ENCODE peak calls at places on chromosome 19, in eight cellular contexts. G is Peyer's patch, D is Calu3, B is fibroblast of pulmonary artery, R is AG04450, K is MM.1S, F is astrocyte of the cerebellum, J is cardiac muscle cell. I is an unnamed sample.

GRCh38 chr19:858868-859843 is at the start of gene CFD:
- DNase-seq in G (no peak), D (no peak), B (no peak), R (no peak), K (no peak), F (no peak), J (no peak), I (no peak)

GRCh38 chr19:12802267-12803106 is 618 bp downstream of the THSD8 start:
- DNase-seq in G (no peak), D (no peak), B (peak), R (no peak), K (no peak), F (no peak), J (peak), I (peak)

GRCh38 chr19:57560049-57560491 is 407 bp upstream of the ZNF550 start:
- DNase-seq in G (no peak), D (no peak), B (peak), R (peak), K (no peak), F (no peak), J (peak), I (peak)

GRCh38 chr19:40815223-40815622 is 16.2 kb downstream of the EGLN2 start:
- DNase-seq in G (no peak), D (no peak), B (no peak), R (no peak), K (no peak), F (no peak), J (no peak), I (no peak)

GRCh38 chr19:50384685-50385535 is 763 bp downstream of the POLD1 start:
- DNase-seq in G (no peak), D (no peak), B (peak), R (no peak), K (no peak), F (no peak), J (peak), I (peak)

GRCh38 chr19:45008554-45008953 is 7.3 kb downstream of the RELB start:
- DNase-seq in G (no peak), D (no peak), B (no peak), R (no peak), K (no peak), F (no peak), J (no peak), I (no peak)

GRCh38 chr19:47729799-47730520 is 15.4 kb upstream of the NOP53 start:
- DNase-seq in G (no peak), D (peak), B (peak), R (no peak), K (no peak), F (no peak), J (peak), I (peak)

GRCh38 chr19:35307990-35308389 is 16.0 kb downstream of the MAG start:
- DNase-seq in G (no peak), D (no peak), B (no peak), R (no peak), K (no peak), F (no peak), J (no peak), I (no peak)

GRCh38 chr19:18659281-18660050 is 22.6 kb downstream of the KLHL26 start:
- DNase-seq in G (no peak), D (no peak), B (peak), R (no peak), K (no peak), F (no peak), J (peak), I (peak)

GRCh38 chr19:51514866-51515481 is 13.4 kb upstream of the SIGLEC12 start:
- DNase-seq in G (no peak), D (peak), B (peak), R (peak), K (peak), F (peak), J (peak), I (peak)

GRCh38 chr19:58569943-58570670 is 3.0 kb downstream of the MZF1 start:
- DNase-seq in G (peak), D (no peak), B (no peak), R (no peak), K (no peak), F (no peak), J (no peak), I (no peak)

GRCh38 chr19:40272261-40272660 is 12.9 kb downstream of the AKT2 start:
- DNase-seq in G (no peak), D (no peak), B (no peak), R (no peak), K (no peak), F (no peak), J (no peak), I (no peak)

GRCh38 chr19:52963229-52963760 is 614 bp upstream of the ZNF816 start:
- DNase-seq in G (no peak), D (no peak), B (no peak), R (no peak), K (no peak), F (no peak), J (no peak), I (no peak)

GRCh38 chr19:45577111-45577905 is 7.3 kb downstream of the OPA3 start:
- DNase-seq in G (no peak), D (peak), B (peak), R (peak), K (no peak), F (peak), J (peak), I (peak)

GRCh38 chr19:56983148-56983547 is 136.6 kb upstream of the USP29 start:
- DNase-seq in G (no peak), D (no peak), B (no peak), R (no peak), K (no peak), F (no peak), J (no peak), I (no peak)

GRCh38 chr19:45321848-45322247 is 827 bp downstream of the CKM start:
- DNase-seq in G (no peak), D (no peak), B (no peak), R (no peak), K (no peak), F (no peak), J (no peak), I (no peak)

GRCh38 chr19:29699861-29700260 is 15.2 kb downstream of the C19orf12 start:
- DNase-seq in G (no peak), D (no peak), B (no peak), R (no peak), K (no peak), F (no peak), J (no peak), I (no peak)

GRCh38 chr19:53927745-53928144 is 18.7 kb downstream of the CACNG7 start:
- DNase-seq in G (no peak), D (peak), B (peak), R (peak), K (peak), F (peak), J (peak), I (peak)

GRCh38 chr19:10142701-10143375 is 23.1 kb upstream of the EIF3G start:
- DNase-seq in G (peak), D (no peak), B (no peak), R (no peak), K (no peak), F (no peak), J (no peak), I (no peak)

GRCh38 chr19:45442927-45443461 is 19.3 kb upstream of the ERCC1 start:
- DNase-seq in G (peak), D (peak), B (peak), R (no peak), K (no peak), F (no peak), J (peak), I (peak)

GRCh38 chr19:48618278-48618915 is 581 bp downstream of the RPL18 start:
- DNase-seq in G (peak), D (no peak), B (no peak), R (no peak), K (peak), F (no peak), J (no peak), I (no peak)

GRCh38 chr19:50830266-50831025 is 2.9 kb downstream of the KLK15 start:
- DNase-seq in G (no peak), D (no peak), B (no peak), R (no peak), K (no peak), F (no peak), J (no peak), I (no peak)

GRCh38 chr19:6417713-6418561 is 6.7 kb downstream of the KHSRP start:
- DNase-seq in G (no peak), D (peak), B (peak), R (no peak), K (no peak), F (no peak), J (peak), I (peak)

GRCh38 chr19:35545855-35546381 is 492 bp downstream of the TMEM147 start:
- DNase-seq in G (peak), D (peak), B (no peak), R (no peak), K (peak), F (no peak), J (peak), I (peak)

GRCh38 chr19:18419195-18419698 is at the start of gene SSBP4:
- DNase-seq in G (peak), D (peak), B (peak), R (no peak), K (peak), F (no peak), J (peak), I (peak)

GRCh38 chr19:1261863-1262686 is 7.1 kb upstream of the CIRBP start:
- DNase-seq in G (peak), D (peak), B (no peak), R (no peak), K (no peak), F (peak), J (peak), I (peak)

GRCh38 chr19:1354496-1355257 is 29.0 kb upstream of the NDUFS7 start:
- DNase-seq in G (peak), D (peak), B (peak), R (peak), K (peak), F (peak), J (peak), I (peak)

GRCh38 chr19:50022823-50023222 is 2.3 kb downstream of the VRK3 start:
- DNase-seq in G (no peak), D (no peak), B (no peak), R (no peak), K (no peak), F (no peak), J (no peak), I (no peak)

GRCh38 chr19:3554254-3555083 is 2.9 kb downstream of the MFSD12 start:
- DNase-seq in G (peak), D (no peak), B (no peak), R (no peak), K (peak), F (no peak), J (no peak), I (no peak)

GRCh38 chr19:3556423-3556977 is 886 bp downstream of the MFSD12 start:
- DNase-seq in G (no peak), D (no peak), B (no peak), R (no peak), K (peak), F (no peak), J (no peak), I (no peak)

GRCh38 chr19:3555653-3556422 is 1.5 kb downstream of the MFSD12 start:
- DNase-seq in G (no peak), D (no peak), B (no peak), R (no peak), K (peak), F (no peak), J (no peak), I (no peak)

GRCh38 chr19:3557461-3558248 is at the start of gene MFSD12:
- DNase-seq in G (peak), D (peak), B (peak), R (peak), K (peak), F (peak), J (peak), I (peak)

GRCh38 chr19:3556978-3557460 is 367 bp downstream of the MFSD12 start:
- DNase-seq in G (peak), D (peak), B (no peak), R (no peak), K (peak), F (no peak), J (peak), I (no peak)
- TF ChIP-seq CTCF in G (peak), D (no peak), B (no peak), R (no peak), K (peak), F (no peak), J (no peak), I (no peak)

GRCh38 chr19:11252665-11253355 is 9.5 kb downstream of the DOCK6 start:
- DNase-seq in G (no peak), D (no peak), B (no peak), R (no peak), K (no peak), F (no peak), J (no peak), I (no peak)
- TF ChIP-seq CTCF in G (no peak), D (no peak), B (no peak), R (no peak), K (no peak), F (no peak), J (no peak), I (no peak)

GRCh38 chr19:33177417-33177976 is 16.6 kb upstream of the LRP3 start:
- DNase-seq in G (no peak), D (peak), B (no peak), R (no peak), K (no peak), F (peak), J (no peak), I (no peak)
- TF ChIP-seq CTCF in G (peak), D (peak), B (peak), R (peak), K (peak), F (peak), J (peak), I (peak)

GRCh38 chr19:16327911-16328823 is 3.5 kb downstream of the KLF2 start:
- DNase-seq in G (peak), D (no peak), B (peak), R (peak), K (no peak), F (no peak), J (peak), I (peak)

GRCh38 chr19:16327501-16327900 is 2.9 kb downstream of the KLF2 start:
- DNase-seq in G (peak), D (no peak), B (peak), R (no peak), K (peak), F (no peak), J (no peak), I (no peak)

GRCh38 chr19:16327131-16327450 is 2.5 kb downstream of the KLF2 start:
- DNase-seq in G (no peak), D (no peak), B (peak), R (no peak), K (peak), F (no peak), J (no peak), I (no peak)

GRCh38 chr19:16330368-16330801 is 5.8 kb downstream of the KLF2 start:
- DNase-seq in G (peak), D (peak), B (peak), R (no peak), K (peak), F (no peak), J (peak), I (peak)

GRCh38 chr19:16328824-16329482 is 4.3 kb downstream of the KLF2 start:
- DNase-seq in G (peak), D (no peak), B (peak), R (no peak), K (no peak), F (no peak), J (no peak), I (peak)
- TF ChIP-seq CTCF in G (no peak), D (no peak), B (peak), R (no peak), K (peak), F (no peak), J (peak), I (no peak)

GRCh38 chr19:33150852-33151518 is 19.1 kb downstream of the WDR88 start:
- DNase-seq in G (no peak), D (no peak), B (no peak), R (no peak), K (no peak), F (no peak), J (no peak), I (no peak)
- TF ChIP-seq CTCF in G (no peak), D (no peak), B (no peak), R (no peak), K (no peak), F (no peak), J (no peak), I (no peak)

GRCh38 chr19:36573020-36573947 is at the start of gene ZNF529:
- DNase-seq in G (peak), D (peak), B (peak), R (peak), K (peak), F (peak), J (peak), I (peak)
- TF ChIP-seq CTCF in G (no peak), D (no peak), B (no peak), R (no peak), K (no peak), F (no peak), J (no peak), I (no peak)

GRCh38 chr19:17103177-17103576 is 27.6 kb downstream of the MYO9B start:
- DNase-seq in G (no peak), D (peak), B (peak), R (no peak), K (no peak), F (no peak), J (peak), I (peak)
- TF ChIP-seq CTCF in G (peak), D (peak), B (peak), R (peak), K (peak), F (peak), J (peak), I (peak)

GRCh38 chr19:39237200-39238184 is 7.3 kb downstream of the IFNL3 start:
- DNase-seq in G (peak), D (peak), B (no peak), R (no peak), K (peak), F (no peak), J (no peak), I (no peak)

GRCh38 chr19:39238209-39238608 is 6.6 kb downstream of the IFNL3 start:
- DNase-seq in G (no peak), D (no peak), B (no peak), R (no peak), K (no peak), F (no peak), J (no peak), I (no peak)

GRCh38 chr19:39230096-39230764 is 14.6 kb downstream of the IFNL3 start:
- DNase-seq in G (no peak), D (no peak), B (no peak), R (no peak), K (no peak), F (no peak), J (no peak), I (no peak)

GRCh38 chr19:39236527-39236926 is 8.3 kb downstream of the IFNL3 start:
- DNase-seq in G (peak), D (no peak), B (no peak), R (no peak), K (no peak), F (no peak), J (no peak), I (no peak)

DNA sequence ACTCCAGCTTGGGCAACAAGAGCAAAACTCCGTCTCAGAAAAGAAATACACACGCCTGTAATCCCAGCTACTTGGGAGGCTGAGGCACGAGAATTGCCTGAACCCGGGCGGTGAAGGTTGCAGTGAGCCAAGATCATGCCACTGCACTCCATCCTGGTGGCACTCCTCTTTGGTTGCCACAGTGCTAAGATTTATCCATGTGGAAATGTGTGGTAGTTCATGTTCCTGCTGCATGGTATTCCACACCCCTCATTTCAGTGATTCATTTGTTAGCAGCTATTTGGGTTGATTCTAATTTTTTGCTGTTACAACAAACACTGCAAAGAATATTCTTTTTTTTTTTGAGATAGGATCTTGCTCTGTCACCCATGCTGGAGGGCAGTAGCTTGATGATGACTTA is 12.1 kb downstream of the IFNL3 start:
- DNase-seq in G (no peak), D (no peak), B (no peak), R (no peak), K (no peak), F (no peak), J (no peak), I (no peak)
- TF ChIP-seq CTCF in G (no peak), D (no peak), B (no peak), R (no peak), K (no peak), F (no peak), J (no peak), I (no peak)

GRCh38 chr19:55640043-55640576 is 692 bp upstream of the ZNF580 start:
- DNase-seq in G (peak), D (no peak), B (peak), R (no peak), K (no peak), F (no peak), J (peak), I (peak)
- TF ChIP-seq CTCF in G (peak), D (no peak), B (peak), R (peak), K (no peak), F (peak), J (peak), I (peak)

I was measured in cardiac fibroblast.